ENCODE peak calls at places on chromosomes 5 and 9, in seven cellular contexts. One of them, this sample, is unnamed.

GRCh38 chr9:137050570-137050969 is 3.3 kb downstream of the ENTPD2 start:
- DNase-seq in mesothelial cell of epicardium: no peak
- DNase-seq in cardiac muscle cell: no peak
- DNase-seq in AG04449: no peak
- DNase-seq in fibroblast of the aortic adventitia: no peak
- DNase-seq in breast epithelium: no peak
- DNase-seq in AG09309: no peak
- DNase-seq in this sample: no peak

GRCh38 chr5:172846249-172846648 is 12.2 kb downstream of the ERGIC1 start:
- DNase-seq in mesothelial cell of epicardium: no peak
- DNase-seq in cardiac muscle cell: no peak
- DNase-seq in AG04449: no peak
- DNase-seq in fibroblast of the aortic adventitia: no peak
- DNase-seq in breast epithelium: no peak
- DNase-seq in AG09309: no peak
- DNase-seq in this sample: no peak

GRCh38 chr5:160272889-160273288 is 39.5 kb downstream of the CCNJL start:
- DNase-seq in mesothelial cell of epicardium: no peak
- DNase-seq in cardiac muscle cell: no peak
- DNase-seq in AG04449: no peak
- DNase-seq in fibroblast of the aortic adventitia: no peak
- DNase-seq in breast epithelium: no peak
- DNase-seq in AG09309: no peak
- DNase-seq in this sample: no peak

GRCh38 chr9:78865757-78866156 is 568.8 kb downstream of the PSAT1 start:
- DNase-seq in mesothelial cell of epicardium: no peak
- DNase-seq in cardiac muscle cell: no peak
- DNase-seq in AG04449: no peak
- DNase-seq in fibroblast of the aortic adventitia: no peak
- DNase-seq in breast epithelium: no peak
- DNase-seq in AG09309: no peak
- DNase-seq in this sample: no peak

GRCh38 chr9:107841078-107841477 is 351.5 kb upstream of the KLF4 start:
- DNase-seq in mesothelial cell of epicardium: no peak
- DNase-seq in cardiac muscle cell: no peak
- DNase-seq in AG04449: no peak
- DNase-seq in fibroblast of the aortic adventitia: no peak
- DNase-seq in breast epithelium: no peak
- DNase-seq in AG09309: no peak
- DNase-seq in this sample: no peak

GRCh38 chr5:145350501-145350900 is 484.6 kb downstream of the PRELID2 start:
- DNase-seq in mesothelial cell of epicardium: no peak
- DNase-seq in cardiac muscle cell: no peak
- DNase-seq in AG04449: peak
- DNase-seq in fibroblast of the aortic adventitia: peak
- DNase-seq in breast epithelium: no peak
- DNase-seq in AG09309: no peak
- DNase-seq in this sample: no peak

GRCh38 chr5:118022062-118022461 is 966.3 kb downstream of the DTWD2 start:
- DNase-seq in mesothelial cell of epicardium: no peak
- DNase-seq in cardiac muscle cell: no peak
- DNase-seq in AG04449: no peak
- DNase-seq in fibroblast of the aortic adventitia: no peak
- DNase-seq in breast epithelium: no peak
- DNase-seq in AG09309: no peak
- DNase-seq in this sample: no peak

GRCh38 chr5:127757576-127757975 is 54.4 kb downstream of the CCDC192 start:
- DNase-seq in mesothelial cell of epicardium: no peak
- DNase-seq in cardiac muscle cell: peak
- DNase-seq in AG04449: no peak
- DNase-seq in fibroblast of the aortic adventitia: peak
- DNase-seq in breast epithelium: no peak
- DNase-seq in AG09309: peak
- DNase-seq in this sample: no peak

GRCh38 chr9:92666236-92666635 is 3.7 kb downstream of the IPPK start:
- DNase-seq in mesothelial cell of epicardium: no peak
- DNase-seq in cardiac muscle cell: no peak
- DNase-seq in AG04449: no peak
- DNase-seq in fibroblast of the aortic adventitia: no peak
- DNase-seq in breast epithelium: peak
- DNase-seq in AG09309: no peak
- DNase-seq in this sample: peak

GRCh38 chr9:88056876-88057275 is 81.4 kb downstream of the SPATA31C2 start:
- DNase-seq in mesothelial cell of epicardium: no peak
- DNase-seq in cardiac muscle cell: no peak
- DNase-seq in AG04449: peak
- DNase-seq in fibroblast of the aortic adventitia: peak
- DNase-seq in breast epithelium: no peak
- DNase-seq in AG09309: no peak
- DNase-seq in this sample: no peak

GRCh38 chr9:121634800-121635261 is 16.6 kb upstream of the DAB2IP start:
- DNase-seq in mesothelial cell of epicardium: no peak
- DNase-seq in cardiac muscle cell: peak
- DNase-seq in AG04449: no peak
- DNase-seq in fibroblast of the aortic adventitia: peak
- DNase-seq in breast epithelium: no peak
- DNase-seq in AG09309: no peak
- DNase-seq in this sample: no peak

GRCh38 chr5:132434391-132434790 is 56.2 kb downstream of the IRF1 start:
- DNase-seq in mesothelial cell of epicardium: no peak
- DNase-seq in cardiac muscle cell: no peak
- DNase-seq in AG04449: no peak
- DNase-seq in fibroblast of the aortic adventitia: no peak
- DNase-seq in breast epithelium: no peak
- DNase-seq in AG09309: no peak
- DNase-seq in this sample: no peak

GRCh38 chr9:20815923-20816703 is 132.1 kb downstream of the FOCAD start:
- DNase-seq in mesothelial cell of epicardium: no peak
- DNase-seq in cardiac muscle cell: no peak
- DNase-seq in AG04449: no peak
- DNase-seq in fibroblast of the aortic adventitia: no peak
- DNase-seq in breast epithelium: no peak
- DNase-seq in AG09309: no peak
- DNase-seq in this sample: no peak

GRCh38 chr9:15357050-15357653 is 50.1 kb upstream of the TTC39B start:
- DNase-seq in mesothelial cell of epicardium: no peak
- DNase-seq in cardiac muscle cell: no peak
- DNase-seq in AG04449: no peak
- DNase-seq in fibroblast of the aortic adventitia: no peak
- DNase-seq in breast epithelium: no peak
- DNase-seq in AG09309: no peak
- DNase-seq in this sample: no peak

GRCh38 chr5:159316519-159317383 is 13.5 kb downstream of the IL12B start:
- DNase-seq in mesothelial cell of epicardium: no peak
- DNase-seq in cardiac muscle cell: peak
- DNase-seq in AG04449: no peak
- DNase-seq in fibroblast of the aortic adventitia: peak
- DNase-seq in breast epithelium: no peak
- DNase-seq in AG09309: peak
- DNase-seq in this sample: no peak

GRCh38 chr9:35501941-35502340 is 12.0 kb downstream of the RUSC2 start:
- DNase-seq in mesothelial cell of epicardium: no peak
- DNase-seq in cardiac muscle cell: no peak
- DNase-seq in AG04449: no peak
- DNase-seq in fibroblast of the aortic adventitia: peak
- DNase-seq in breast epithelium: no peak
- DNase-seq in AG09309: no peak
- DNase-seq in this sample: no peak
- TF ChIP-seq CTCF in mesothelial cell of epicardium: no peak
- TF ChIP-seq CTCF in cardiac muscle cell: no peak
- TF ChIP-seq CTCF in AG04449: no peak
- TF ChIP-seq CTCF in fibroblast of the aortic adventitia: no peak
- TF ChIP-seq CTCF in breast epithelium: no peak
- TF ChIP-seq CTCF in AG09309: no peak
- TF ChIP-seq CTCF in this sample: no peak

DNA sequence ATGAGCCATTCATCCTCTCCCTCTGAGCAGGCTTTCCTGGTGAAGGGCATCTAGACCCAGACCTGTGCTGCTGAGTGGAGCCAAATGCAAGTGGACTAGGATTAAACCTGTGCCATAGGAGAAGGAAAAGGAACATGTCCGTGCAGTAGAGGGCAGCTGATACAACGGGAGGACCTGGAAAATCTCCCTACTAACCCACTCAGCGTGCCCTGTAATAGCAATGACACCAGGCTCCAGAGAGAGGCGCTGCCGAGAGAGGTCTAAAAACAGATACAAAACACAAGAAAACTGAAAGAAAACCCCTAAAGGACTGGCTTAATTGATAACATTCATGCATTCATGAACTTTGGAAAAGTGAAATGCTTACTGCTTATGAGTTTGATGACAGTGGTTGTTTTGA is 60.8 kb downstream of the PFDN1 start:
- DNase-seq in mesothelial cell of epicardium: no peak
- DNase-seq in cardiac muscle cell: no peak
- DNase-seq in AG04449: no peak
- DNase-seq in fibroblast of the aortic adventitia: no peak
- DNase-seq in breast epithelium: no peak
- DNase-seq in AG09309: no peak
- DNase-seq in this sample: no peak
- TF ChIP-seq CTCF in mesothelial cell of epicardium: no peak
- TF ChIP-seq CTCF in cardiac muscle cell: peak
- TF ChIP-seq CTCF in AG04449: no peak
- TF ChIP-seq CTCF in fibroblast of the aortic adventitia: no peak
- TF ChIP-seq CTCF in breast epithelium: no peak
- TF ChIP-seq CTCF in AG09309: no peak
- TF ChIP-seq CTCF in this sample: no peak

GRCh38 chr5:176538985-176539384 is 1.8 kb upstream of the RNF44 start:
- DNase-seq in mesothelial cell of epicardium: no peak
- DNase-seq in cardiac muscle cell: no peak
- DNase-seq in AG04449: no peak
- DNase-seq in fibroblast of the aortic adventitia: no peak
- DNase-seq in breast epithelium: no peak
- DNase-seq in AG09309: no peak
- DNase-seq in this sample: no peak

GRCh38 chr5:176537608-176538504 is 654 bp upstream of the RNF44 start:
- DNase-seq in mesothelial cell of epicardium: peak
- DNase-seq in cardiac muscle cell: peak
- DNase-seq in AG04449: peak
- DNase-seq in fibroblast of the aortic adventitia: peak
- DNase-seq in breast epithelium: peak
- DNase-seq in AG09309: peak
- DNase-seq in this sample: peak

GRCh38 chr5:176536902-176537607 is at the start of gene RNF44:
- DNase-seq in mesothelial cell of epicardium: peak
- DNase-seq in cardiac muscle cell: peak
- DNase-seq in AG04449: peak
- DNase-seq in fibroblast of the aortic adventitia: peak
- DNase-seq in breast epithelium: peak
- DNase-seq in AG09309: peak
- DNase-seq in this sample: peak

GRCh38 chr5:176540476-176540899 is 3.3 kb upstream of the RNF44 start:
- DNase-seq in mesothelial cell of epicardium: no peak
- DNase-seq in cardiac muscle cell: no peak
- DNase-seq in AG04449: no peak
- DNase-seq in fibroblast of the aortic adventitia: no peak
- DNase-seq in breast epithelium: no peak
- DNase-seq in AG09309: no peak
- DNase-seq in this sample: no peak

DNA sequence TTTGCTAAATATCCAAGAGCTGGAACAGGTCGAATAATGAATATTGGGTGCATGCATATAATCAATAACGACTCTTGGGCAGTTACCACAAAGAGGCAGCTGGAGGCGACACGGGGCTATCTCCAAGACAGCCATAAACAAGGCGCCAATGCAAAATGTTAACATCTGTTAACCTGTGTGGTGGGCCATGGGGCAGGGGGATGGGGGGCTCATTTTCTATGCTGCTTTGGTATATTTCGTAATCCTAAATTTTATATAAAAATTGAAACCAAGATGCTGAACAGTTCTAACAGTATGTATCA is 1.3 kb upstream of the RNF44 start:
- DNase-seq in mesothelial cell of epicardium: no peak
- DNase-seq in cardiac muscle cell: no peak
- DNase-seq in AG04449: no peak
- DNase-seq in fibroblast of the aortic adventitia: no peak
- DNase-seq in breast epithelium: no peak
- DNase-seq in AG09309: no peak
- DNase-seq in this sample: no peak
- TF ChIP-seq CTCF in mesothelial cell of epicardium: no peak
- TF ChIP-seq CTCF in cardiac muscle cell: no peak
- TF ChIP-seq CTCF in AG04449: no peak
- TF ChIP-seq CTCF in fibroblast of the aortic adventitia: no peak
- TF ChIP-seq CTCF in breast epithelium: no peak
- TF ChIP-seq CTCF in AG09309: no peak
- TF ChIP-seq CTCF in this sample: no peak

GRCh38 chr9:116298992-116299391 is 145.4 kb downstream of the PAPPA start:
- DNase-seq in mesothelial cell of epicardium: no peak
- DNase-seq in cardiac muscle cell: no peak
- DNase-seq in AG04449: no peak
- DNase-seq in fibroblast of the aortic adventitia: no peak
- DNase-seq in breast epithelium: no peak
- DNase-seq in AG09309: no peak
- DNase-seq in this sample: no peak

GRCh38 chr9:116297346-116297745 is 143.8 kb downstream of the PAPPA start:
- DNase-seq in mesothelial cell of epicardium: no peak
- DNase-seq in cardiac muscle cell: no peak
- DNase-seq in AG04449: no peak
- DNase-seq in fibroblast of the aortic adventitia: no peak
- DNase-seq in breast epithelium: no peak
- DNase-seq in AG09309: no peak
- DNase-seq in this sample: no peak

GRCh38 chr9:116298249-116298648 is 144.7 kb downstream of the PAPPA start:
- DNase-seq in mesothelial cell of epicardium: no peak
- DNase-seq in cardiac muscle cell: no peak
- DNase-seq in AG04449: no peak
- DNase-seq in fibroblast of the aortic adventitia: no peak
- DNase-seq in breast epithelium: no peak
- DNase-seq in AG09309: no peak
- DNase-seq in this sample: no peak

GRCh38 chr9:116303270-116303904 is 149.8 kb downstream of the PAPPA start:
- DNase-seq in mesothelial cell of epicardium: no peak
- DNase-seq in cardiac muscle cell: no peak
- DNase-seq in AG04449: no peak
- DNase-seq in fibroblast of the aortic adventitia: no peak
- DNase-seq in breast epithelium: no peak
- DNase-seq in AG09309: no peak
- DNase-seq in this sample: no peak

GRCh38 chr9:116300360-116300759 is 146.8 kb downstream of the PAPPA start:
- DNase-seq in mesothelial cell of epicardium: no peak
- DNase-seq in cardiac muscle cell: no peak
- DNase-seq in AG04449: no peak
- DNase-seq in fibroblast of the aortic adventitia: no peak
- DNase-seq in breast epithelium: no peak
- DNase-seq in AG09309: no peak
- DNase-seq in this sample: no peak
- TF ChIP-seq CTCF in mesothelial cell of epicardium: no peak
- TF ChIP-seq CTCF in cardiac muscle cell: no peak
- TF ChIP-seq CTCF in AG04449: no peak
- TF ChIP-seq CTCF in fibroblast of the aortic adventitia: no peak
- TF ChIP-seq CTCF in breast epithelium: no peak
- TF ChIP-seq CTCF in AG09309: no peak
- TF ChIP-seq CTCF in this sample: no peak

GRCh38 chr9:33719581-33720374 is 75.6 kb upstream of the PRSS3 start:
- DNase-seq in mesothelial cell of epicardium: peak
- DNase-seq in cardiac muscle cell: peak
- DNase-seq in AG04449: no peak
- DNase-seq in fibroblast of the aortic adventitia: no peak
- DNase-seq in breast epithelium: no peak
- DNase-seq in AG09309: no peak
- DNase-seq in this sample: no peak
- TF ChIP-seq CTCF in mesothelial cell of epicardium: peak
- TF ChIP-seq CTCF in cardiac muscle cell: peak
- TF ChIP-seq CTCF in AG04449: peak
- TF ChIP-seq CTCF in fibroblast of the aortic adventitia: peak
- TF ChIP-seq CTCF in breast epithelium: no peak
- TF ChIP-seq CTCF in AG09309: peak
- TF ChIP-seq CTCF in this sample: no peak

GRCh38 chr9:84393266-84393905 is 52.8 kb upstream of the SLC28A3 start:
- DNase-seq in mesothelial cell of epicardium: no peak
- DNase-seq in cardiac muscle cell: no peak
- DNase-seq in AG04449: no peak
- DNase-seq in fibroblast of the aortic adventitia: no peak
- DNase-seq in breast epithelium: no peak
- DNase-seq in AG09309: no peak
- DNase-seq in this sample: no peak
- TF ChIP-seq CTCF in mesothelial cell of epicardium: no peak
- TF ChIP-seq CTCF in cardiac muscle cell: no peak
- TF ChIP-seq CTCF in AG04449: no peak
- TF ChIP-seq CTCF in fibroblast of the aortic adventitia: no peak
- TF ChIP-seq CTCF in breast epithelium: no peak
- TF ChIP-seq CTCF in AG09309: no peak
- TF ChIP-seq CTCF in this sample: no peak